ENCODE peak calls at places on chromosomes 12 and 14, in ten cellular contexts. One of them, this sample, is unnamed.

GRCh38 chr12:57983150-57983857 is 41.9 kb downstream of the ATP23 start:
- DNase-seq in Kasumi-1: peak; percentile 49
- DNase-seq in NCI-H146: peak; percentile 51
- DNase-seq in stimulated activated CD4-positive, alpha-beta T cell treated with anti-CD3 and anti-CD28 coated beads, Interleukin-4, amount 100 ng/mL, for 48 hours: no peak
- DNase-seq in MV-4-11: peak; percentile 44
- DNase-seq in GDM1: no peak
- DNase-seq in effector CD8-positive, alpha-beta T cell: no peak
- DNase-seq in 8988T: no peak
- DNase-seq in fibroblast of lung: peak; percentile 46
- DNase-seq in brain microvascular endothelial cell: peak; percentile 52
- DNase-seq in this sample: no peak

GRCh38 chr14:30996892-30997659 is 28.4 kb upstream of the AP4S1 start:
- DNase-seq in effector CD8-positive, alpha-beta T cell: no peak
- DNase-seq in GDM1: no peak
- DNase-seq in 8988T: no peak
- DNase-seq in Kasumi-1: no peak
- DNase-seq in stimulated activated CD4-positive, alpha-beta T cell treated with anti-CD3 and anti-CD28 coated beads, Interleukin-4, amount 100 ng/mL, for 48 hours: no peak
- DNase-seq in MV-4-11: no peak
- DNase-seq in NCI-H146: no peak
- DNase-seq in brain microvascular endothelial cell: no peak
- DNase-seq in fibroblast of lung: no peak
- DNase-seq in this sample: no peak

GRCh38 chr12:71426648-71427047 is 12.9 kb upstream of the LGR5 start:
- DNase-seq in Kasumi-1: no peak
- DNase-seq in stimulated activated CD4-positive, alpha-beta T cell treated with anti-CD3 and anti-CD28 coated beads, Interleukin-4, amount 100 ng/mL, for 48 hours: no peak
- DNase-seq in MV-4-11: no peak
- DNase-seq in 8988T: no peak
- DNase-seq in fibroblast of lung: peak; percentile 29
- DNase-seq in NCI-H146: no peak
- DNase-seq in effector CD8-positive, alpha-beta T cell: no peak
- DNase-seq in GDM1: no peak
- DNase-seq in brain microvascular endothelial cell: no peak
- DNase-seq in this sample: no peak

GRCh38 chr12:56151672-56152131 is 685 bp upstream of the MYL6B start:
- DNase-seq in GDM1: no peak
- DNase-seq in MV-4-11: peak; percentile 56
- DNase-seq in fibroblast of lung: peak; percentile 23
- DNase-seq in 8988T: peak; percentile 52
- DNase-seq in brain microvascular endothelial cell: no peak
- DNase-seq in Kasumi-1: peak; percentile 62
- DNase-seq in NCI-H146: peak; percentile 86
- DNase-seq in stimulated activated CD4-positive, alpha-beta T cell treated with anti-CD3 and anti-CD28 coated beads, Interleukin-4, amount 100 ng/mL, for 48 hours: peak; percentile 67
- DNase-seq in effector CD8-positive, alpha-beta T cell: peak; percentile 48
- DNase-seq in this sample: peak; percentile 88

GRCh38 chr12:117587646-117588287 is 226.3 kb upstream of the NOS1 start:
- DNase-seq in Kasumi-1: peak; percentile 58
- DNase-seq in NCI-H146: peak; percentile 33
- DNase-seq in fibroblast of lung: peak; percentile 9
- DNase-seq in effector CD8-positive, alpha-beta T cell: no peak
- DNase-seq in 8988T: peak; percentile 49
- DNase-seq in GDM1: peak; percentile 28
- DNase-seq in brain microvascular endothelial cell: peak; percentile 6
- DNase-seq in MV-4-11: no peak
- DNase-seq in stimulated activated CD4-positive, alpha-beta T cell treated with anti-CD3 and anti-CD28 coated beads, Interleukin-4, amount 100 ng/mL, for 48 hours: peak; percentile 29
- DNase-seq in this sample: peak; percentile 79

GRCh38 chr12:91988076-91988475 is 157.6 kb downstream of the BTG1 start:
- DNase-seq in brain microvascular endothelial cell: no peak
- DNase-seq in stimulated activated CD4-positive, alpha-beta T cell treated with anti-CD3 and anti-CD28 coated beads, Interleukin-4, amount 100 ng/mL, for 48 hours: no peak
- DNase-seq in NCI-H146: no peak
- DNase-seq in GDM1: no peak
- DNase-seq in MV-4-11: no peak
- DNase-seq in Kasumi-1: no peak
- DNase-seq in fibroblast of lung: no peak
- DNase-seq in 8988T: no peak
- DNase-seq in effector CD8-positive, alpha-beta T cell: no peak
- DNase-seq in this sample: no peak

GRCh38 chr14:99586054-99586760 is 17.8 kb downstream of the CCDC85C start:
- DNase-seq in MV-4-11: no peak
- DNase-seq in fibroblast of lung: no peak
- DNase-seq in 8988T: no peak
- DNase-seq in GDM1: no peak
- DNase-seq in Kasumi-1: no peak
- DNase-seq in effector CD8-positive, alpha-beta T cell: no peak
- DNase-seq in stimulated activated CD4-positive, alpha-beta T cell treated with anti-CD3 and anti-CD28 coated beads, Interleukin-4, amount 100 ng/mL, for 48 hours: no peak
- DNase-seq in brain microvascular endothelial cell: no peak
- DNase-seq in NCI-H146: no peak
- DNase-seq in this sample: no peak

GRCh38 chr12:100752841-100753240 is 41.7 kb upstream of the ANO4 start:
- DNase-seq in 8988T: no peak
- DNase-seq in NCI-H146: no peak
- DNase-seq in fibroblast of lung: peak; percentile 24
- DNase-seq in stimulated activated CD4-positive, alpha-beta T cell treated with anti-CD3 and anti-CD28 coated beads, Interleukin-4, amount 100 ng/mL, for 48 hours: no peak
- DNase-seq in brain microvascular endothelial cell: no peak
- DNase-seq in GDM1: no peak
- DNase-seq in MV-4-11: no peak
- DNase-seq in Kasumi-1: no peak
- DNase-seq in effector CD8-positive, alpha-beta T cell: no peak
- DNase-seq in this sample: no peak

GRCh38 chr12:52037248-52037861 is 13.9 kb upstream of the NR4A1 start:
- DNase-seq in NCI-H146: peak; percentile 56
- DNase-seq in MV-4-11: no peak
- DNase-seq in fibroblast of lung: peak; percentile 60
- DNase-seq in stimulated activated CD4-positive, alpha-beta T cell treated with anti-CD3 and anti-CD28 coated beads, Interleukin-4, amount 100 ng/mL, for 48 hours: no peak
- DNase-seq in effector CD8-positive, alpha-beta T cell: no peak
- DNase-seq in Kasumi-1: no peak
- DNase-seq in 8988T: peak; percentile 78
- DNase-seq in brain microvascular endothelial cell: peak; percentile 22
- DNase-seq in GDM1: no peak
- DNase-seq in this sample: peak; percentile 73

GRCh38 chr14:73712540-73713141 is 1.5 kb downstream of the PNMA1 start:
- DNase-seq in brain microvascular endothelial cell: no peak
- DNase-seq in Kasumi-1: peak; percentile 36
- DNase-seq in effector CD8-positive, alpha-beta T cell: no peak
- DNase-seq in stimulated activated CD4-positive, alpha-beta T cell treated with anti-CD3 and anti-CD28 coated beads, Interleukin-4, amount 100 ng/mL, for 48 hours: no peak
- DNase-seq in fibroblast of lung: peak; percentile 36
- DNase-seq in 8988T: no peak
- DNase-seq in NCI-H146: peak; percentile 64
- DNase-seq in MV-4-11: peak; percentile 54
- DNase-seq in GDM1: no peak
- DNase-seq in this sample: peak; percentile 73

GRCh38 chr12:80780746-80781145 is 64.0 kb downstream of the MYF5 start:
- DNase-seq in GDM1: no peak
- DNase-seq in MV-4-11: no peak
- DNase-seq in stimulated activated CD4-positive, alpha-beta T cell treated with anti-CD3 and anti-CD28 coated beads, Interleukin-4, amount 100 ng/mL, for 48 hours: no peak
- DNase-seq in 8988T: no peak
- DNase-seq in effector CD8-positive, alpha-beta T cell: no peak
- DNase-seq in fibroblast of lung: peak; percentile 70
- DNase-seq in Kasumi-1: no peak
- DNase-seq in brain microvascular endothelial cell: no peak
- DNase-seq in NCI-H146: no peak
- DNase-seq in this sample: no peak

GRCh38 chr12:76284816-76285750 is 63.1 kb downstream of the BBS10 start:
- DNase-seq in fibroblast of lung: peak; percentile 60
- DNase-seq in stimulated activated CD4-positive, alpha-beta T cell treated with anti-CD3 and anti-CD28 coated beads, Interleukin-4, amount 100 ng/mL, for 48 hours: no peak
- DNase-seq in NCI-H146: peak; percentile 1
- DNase-seq in effector CD8-positive, alpha-beta T cell: no peak
- DNase-seq in brain microvascular endothelial cell: peak; percentile 20
- DNase-seq in Kasumi-1: no peak
- DNase-seq in MV-4-11: no peak
- DNase-seq in 8988T: no peak
- DNase-seq in GDM1: no peak
- DNase-seq in this sample: no peak

GRCh38 chr12:10190558-10191388 is 11.9 kb downstream of the TMEM52B start:
- DNase-seq in stimulated activated CD4-positive, alpha-beta T cell treated with anti-CD3 and anti-CD28 coated beads, Interleukin-4, amount 100 ng/mL, for 48 hours: peak; percentile 16
- DNase-seq in 8988T: peak; percentile 33
- DNase-seq in brain microvascular endothelial cell: peak; percentile 70
- DNase-seq in fibroblast of lung: peak; percentile 57
- DNase-seq in NCI-H146: peak; percentile 71
- DNase-seq in GDM1: peak; percentile 4
- DNase-seq in Kasumi-1: peak; percentile 51
- DNase-seq in MV-4-11: peak; percentile 71
- DNase-seq in effector CD8-positive, alpha-beta T cell: peak; percentile 7
- DNase-seq in this sample: peak; percentile 79

GRCh38 chr14:33516898-33517436 is 433.9 kb downstream of the EGLN3 start:
- DNase-seq in 8988T: no peak
- DNase-seq in effector CD8-positive, alpha-beta T cell: no peak
- DNase-seq in brain microvascular endothelial cell: no peak
- DNase-seq in GDM1: no peak
- DNase-seq in Kasumi-1: no peak
- DNase-seq in stimulated activated CD4-positive, alpha-beta T cell treated with anti-CD3 and anti-CD28 coated beads, Interleukin-4, amount 100 ng/mL, for 48 hours: no peak
- DNase-seq in MV-4-11: no peak
- DNase-seq in fibroblast of lung: no peak
- DNase-seq in NCI-H146: no peak
- DNase-seq in this sample: no peak

This sample was measured in activated effector memory CD4-positive, alpha-beta T cell treated with anti-CD3 and anti-CD28 coated beads, Interleukin-2, amount 50 U/mL, for 16 hours.